ENCODE peak calls at places on chromosomes 16 and 17, in six cellular contexts. U is T-helper 1 cell, E is NCI-H2081, J is fibroblast of the aortic adventitia, B is right atrium auricular region, F is prostate gland. G is an unnamed sample.

GRCh38 chr17:48028736-48029135 is 8.9 kb downstream of the COPZ2 start:
- DNase-seq in U (no peak), J (no peak), E (no peak), F (no peak), B (no peak), G (no peak)

GRCh38 chr16:89193576-89194293 is 6.6 kb downstream of the SLC22A31 start:
- DNase-seq in U (no peak), B (no peak), F (no peak), E (no peak), J (no peak), G (no peak)

GRCh38 chr17:43224146-43224705 is 4.2 kb downstream of the CCDC200 start:
- DNase-seq in F (no peak), U (no peak), B (peak; percentile 36), J (no peak), E (no peak), G (no peak)

GRCh38 chr16:11562941-11563340 is 23.8 kb downstream of the LITAF start:
- DNase-seq in U (no peak), J (no peak), B (no peak), F (no peak), E (no peak), G (no peak)

GRCh38 chr17:8059131-8059530 is 20.3 kb downstream of the ALOX15B start:
- DNase-seq in U (no peak), E (peak; percentile 80), F (no peak), J (no peak), B (no peak), G (no peak)

GRCh38 chr16:535446-536405 is 8.2 kb downstream of the CAPN15 start:
- DNase-seq in B (peak; percentile 63), J (peak; percentile 70), U (no peak), F (no peak), E (no peak), G (no peak)

GRCh38 chr16:77782694-77783093 is 5.7 kb upstream of the VAT1L start:
- DNase-seq in B (no peak), F (no peak), J (peak; percentile 33), E (no peak), U (no peak), G (no peak)

GRCh38 chr17:32281011-32281451 is 15.4 kb downstream of the RHBDL3 start:
- DNase-seq in E (peak; percentile 95), B (no peak), J (no peak), U (no peak), F (peak; percentile 13), G (no peak)

GRCh38 chr17:16439303-16439791 is 24.0 kb downstream of the TRPV2 start:
- DNase-seq in U (no peak), F (no peak), E (no peak), B (no peak), J (peak; percentile 45), G (no peak)

GRCh38 chr16:8675183-8676159 is 1.1 kb downstream of the ABAT start:
- DNase-seq in U (peak; percentile 33), B (no peak), J (no peak), F (no peak), E (no peak), G (peak; percentile 43)

GRCh38 chr16:67248401-67249177 is at the start of gene SLC9A5:
- DNase-seq in E (no peak), B (no peak), F (no peak), J (no peak), U (peak; percentile 33), G (no peak)

GRCh38 chr17:9021158-9021984 is at the start of gene NTN1:
- DNase-seq in U (peak; percentile 47), B (peak; percentile 59), F (peak; percentile 53), E (peak; percentile 15), J (peak; percentile 10), G (peak; percentile 41)

GRCh38 chr17:4854181-4854681 is 21.1 kb downstream of the MINK1 start:
- DNase-seq in J (peak; percentile 24), U (no peak), B (no peak), E (no peak), F (peak; percentile 83), G (no peak)

GRCh38 chr16:87017388-87018012 is 299.7 kb downstream of the C16orf95 start:
- DNase-seq in J (peak; percentile 68), F (no peak), B (no peak), E (no peak), U (no peak), G (no peak)